ENCODE peak calls at places on chromosomes 3 and 15, in six cellular contexts. One of them, this sample, is unnamed.

GRCh38 chr3:178551916-178552321 is 15.7 kb downstream of the KCNMB2 start:
- DNase-seq in SK-N-SH: no peak
- DNase-seq in cardiac muscle cell: no peak
- DNase-seq in left ventricle myocardium inferior: no peak
- DNase-seq in fibroblast of mammary gland: peak; percentile 56
- DNase-seq in astrocyte of the spinal cord: peak; percentile 9
- DNase-seq in this sample: no peak

GRCh38 chr15:69853572-69853971 is 244.1 kb downstream of the TLE3 start:
- DNase-seq in SK-N-SH: no peak
- DNase-seq in cardiac muscle cell: peak; percentile 24
- DNase-seq in left ventricle myocardium inferior: no peak
- DNase-seq in fibroblast of mammary gland: peak; percentile 45
- DNase-seq in astrocyte of the spinal cord: peak; percentile 76
- DNase-seq in this sample: no peak

GRCh38 chr15:94177112-94177511 is 54.2 kb upstream of the MCTP2 start:
- DNase-seq in SK-N-SH: peak; percentile 30
- DNase-seq in cardiac muscle cell: no peak
- DNase-seq in left ventricle myocardium inferior: no peak
- DNase-seq in fibroblast of mammary gland: no peak
- DNase-seq in astrocyte of the spinal cord: peak; percentile 3
- DNase-seq in this sample: no peak

GRCh38 chr15:80906159-80906775 is 83.4 kb downstream of the MESD start:
- DNase-seq in SK-N-SH: no peak
- DNase-seq in cardiac muscle cell: peak; percentile 43
- DNase-seq in left ventricle myocardium inferior: no peak
- DNase-seq in fibroblast of mammary gland: peak; percentile 35
- DNase-seq in astrocyte of the spinal cord: peak; percentile 57
- DNase-seq in this sample: peak; percentile 25

GRCh38 chr15:52287114-52287513 is 8.5 kb downstream of the MYO5C start:
- DNase-seq in SK-N-SH: no peak
- DNase-seq in cardiac muscle cell: no peak
- DNase-seq in left ventricle myocardium inferior: no peak
- DNase-seq in fibroblast of mammary gland: no peak
- DNase-seq in astrocyte of the spinal cord: no peak
- DNase-seq in this sample: no peak

GRCh38 chr3:131072845-131073244 is 46.2 kb downstream of the NEK11 start:
- DNase-seq in SK-N-SH: no peak
- DNase-seq in cardiac muscle cell: no peak
- DNase-seq in left ventricle myocardium inferior: no peak
- DNase-seq in fibroblast of mammary gland: peak; percentile 72
- DNase-seq in astrocyte of the spinal cord: no peak
- DNase-seq in this sample: no peak

GRCh38 chr3:114860526-114860925 is 286.6 kb downstream of the ZBTB20 start:
- DNase-seq in SK-N-SH: no peak
- DNase-seq in cardiac muscle cell: no peak
- DNase-seq in left ventricle myocardium inferior: no peak
- DNase-seq in fibroblast of mammary gland: no peak
- DNase-seq in astrocyte of the spinal cord: no peak
- DNase-seq in this sample: no peak

GRCh38 chr15:70234256-70234965 is 136.7 kb upstream of the TLE3 start:
- DNase-seq in SK-N-SH: no peak
- DNase-seq in cardiac muscle cell: no peak
- DNase-seq in left ventricle myocardium inferior: no peak
- DNase-seq in fibroblast of mammary gland: peak; percentile 71
- DNase-seq in astrocyte of the spinal cord: peak; percentile 35
- DNase-seq in this sample: no peak

GRCh38 chr15:98967096-98967495 is 40.5 kb downstream of the PGPEP1L start:
- DNase-seq in SK-N-SH: no peak
- DNase-seq in cardiac muscle cell: no peak
- DNase-seq in left ventricle myocardium inferior: no peak
- DNase-seq in fibroblast of mammary gland: no peak
- DNase-seq in astrocyte of the spinal cord: no peak
- DNase-seq in this sample: no peak

GRCh38 chr3:59654953-59655430 is 605.2 kb upstream of the CFAP20DC start:
- DNase-seq in SK-N-SH: no peak
- DNase-seq in cardiac muscle cell: no peak
- DNase-seq in left ventricle myocardium inferior: no peak
- DNase-seq in fibroblast of mammary gland: no peak
- DNase-seq in astrocyte of the spinal cord: no peak
- DNase-seq in this sample: no peak

GRCh38 chr3:169966086-169966950 is at the start of gene SEC62:
- DNase-seq in SK-N-SH: peak; percentile 96
- DNase-seq in cardiac muscle cell: peak; percentile 97
- DNase-seq in left ventricle myocardium inferior: peak; percentile 95
- DNase-seq in fibroblast of mammary gland: peak; percentile 85
- DNase-seq in astrocyte of the spinal cord: peak; percentile 93
- DNase-seq in this sample: peak; percentile 94

GRCh38 chr15:37819191-37819590 is 115.2 kb upstream of the TMCO5A start:
- DNase-seq in SK-N-SH: no peak
- DNase-seq in cardiac muscle cell: no peak
- DNase-seq in left ventricle myocardium inferior: no peak
- DNase-seq in fibroblast of mammary gland: no peak
- DNase-seq in astrocyte of the spinal cord: peak; percentile 15
- DNase-seq in this sample: no peak

GRCh38 chr3:183862610-183863009 is 22.1 kb downstream of the PARL start:
- DNase-seq in SK-N-SH: no peak
- DNase-seq in cardiac muscle cell: no peak
- DNase-seq in left ventricle myocardium inferior: no peak
- DNase-seq in fibroblast of mammary gland: no peak
- DNase-seq in astrocyte of the spinal cord: no peak
- DNase-seq in this sample: no peak

GRCh38 chr3:177882124-177882648 is 654.0 kb upstream of the KCNMB2 start:
- DNase-seq in SK-N-SH: no peak
- DNase-seq in cardiac muscle cell: no peak
- DNase-seq in left ventricle myocardium inferior: no peak
- DNase-seq in fibroblast of mammary gland: no peak
- DNase-seq in astrocyte of the spinal cord: no peak
- DNase-seq in this sample: no peak

GRCh38 chr15:49589030-49589429 is 31.6 kb downstream of the FAM227B start:
- DNase-seq in SK-N-SH: no peak
- DNase-seq in cardiac muscle cell: no peak
- DNase-seq in left ventricle myocardium inferior: no peak
- DNase-seq in fibroblast of mammary gland: no peak
- DNase-seq in astrocyte of the spinal cord: no peak
- DNase-seq in this sample: no peak

GRCh38 chr15:90585863-90586262 is 56.1 kb downstream of the CRTC3 start:
- DNase-seq in SK-N-SH: no peak
- DNase-seq in cardiac muscle cell: no peak
- DNase-seq in left ventricle myocardium inferior: no peak
- DNase-seq in fibroblast of mammary gland: peak; percentile 80
- DNase-seq in astrocyte of the spinal cord: no peak
- DNase-seq in this sample: no peak

GRCh38 chr3:194723846-194724618 is 38.3 kb downstream of the FAM43A start:
- DNase-seq in SK-N-SH: no peak
- DNase-seq in cardiac muscle cell: no peak
- DNase-seq in left ventricle myocardium inferior: no peak
- DNase-seq in fibroblast of mammary gland: no peak
- DNase-seq in astrocyte of the spinal cord: no peak
- DNase-seq in this sample: no peak

GRCh38 chr15:68652141-68652540 is 73.3 kb downstream of the CORO2B start:
- DNase-seq in SK-N-SH: peak; percentile 41
- DNase-seq in cardiac muscle cell: no peak
- DNase-seq in left ventricle myocardium inferior: peak; percentile 57
- DNase-seq in fibroblast of mammary gland: no peak
- DNase-seq in astrocyte of the spinal cord: no peak
- DNase-seq in this sample: no peak

GRCh38 chr3:81307221-81307620 is 454.2 kb downstream of the GBE1 start:
- DNase-seq in SK-N-SH: no peak
- DNase-seq in cardiac muscle cell: no peak
- DNase-seq in left ventricle myocardium inferior: no peak
- DNase-seq in fibroblast of mammary gland: no peak
- DNase-seq in astrocyte of the spinal cord: no peak
- DNase-seq in this sample: no peak

GRCh38 chr3:177174607-177175006 is 22.7 kb downstream of the TBL1XR1 start:
- DNase-seq in SK-N-SH: no peak
- DNase-seq in cardiac muscle cell: no peak
- DNase-seq in left ventricle myocardium inferior: no peak
- DNase-seq in fibroblast of mammary gland: no peak
- DNase-seq in astrocyte of the spinal cord: no peak
- DNase-seq in this sample: no peak

GRCh38 chr15:48644498-48644826 is 1.0 kb downstream of the FBN1 start:
- DNase-seq in SK-N-SH: no peak
- DNase-seq in cardiac muscle cell: no peak
- DNase-seq in left ventricle myocardium inferior: peak; percentile 51
- DNase-seq in fibroblast of mammary gland: peak; percentile 44
- DNase-seq in astrocyte of the spinal cord: peak; percentile 47
- DNase-seq in this sample: no peak

GRCh38 chr3:177358085-177358967 is 161.0 kb upstream of the TBL1XR1 start:
- DNase-seq in SK-N-SH: peak; percentile 54
- DNase-seq in cardiac muscle cell: peak; percentile 68
- DNase-seq in left ventricle myocardium inferior: peak; percentile 71
- DNase-seq in fibroblast of mammary gland: peak; percentile 94
- DNase-seq in astrocyte of the spinal cord: peak; percentile 90
- DNase-seq in this sample: peak; percentile 26

GRCh38 chr3:13352621-13353131 is 67.4 kb downstream of the NUP210 start:
- DNase-seq in SK-N-SH: no peak
- DNase-seq in cardiac muscle cell: no peak
- DNase-seq in left ventricle myocardium inferior: no peak
- DNase-seq in fibroblast of mammary gland: peak; percentile 10
- DNase-seq in astrocyte of the spinal cord: no peak
- DNase-seq in this sample: no peak

GRCh38 chr3:187044206-187044605 is 95.1 kb downstream of the RPL39L start:
- DNase-seq in SK-N-SH: no peak
- DNase-seq in cardiac muscle cell: no peak
- DNase-seq in left ventricle myocardium inferior: peak; percentile 28
- DNase-seq in fibroblast of mammary gland: no peak
- DNase-seq in astrocyte of the spinal cord: peak; percentile 29
- DNase-seq in this sample: no peak

GRCh38 chr3:177525987-177526712 is 328.9 kb upstream of the TBL1XR1 start:
- DNase-seq in SK-N-SH: no peak
- DNase-seq in cardiac muscle cell: no peak
- DNase-seq in left ventricle myocardium inferior: no peak
- DNase-seq in fibroblast of mammary gland: no peak
- DNase-seq in astrocyte of the spinal cord: peak; percentile 93
- DNase-seq in this sample: no peak

GRCh38 chr3:70393881-70394612 is 81.6 kb upstream of the MDFIC2 start:
- DNase-seq in SK-N-SH: no peak
- DNase-seq in cardiac muscle cell: no peak
- DNase-seq in left ventricle myocardium inferior: no peak
- DNase-seq in fibroblast of mammary gland: no peak
- DNase-seq in astrocyte of the spinal cord: no peak
- DNase-seq in this sample: no peak

GRCh38 chr3:70387889-70388288 is 75.5 kb upstream of the MDFIC2 start:
- DNase-seq in SK-N-SH: no peak
- DNase-seq in cardiac muscle cell: no peak
- DNase-seq in left ventricle myocardium inferior: no peak
- DNase-seq in fibroblast of mammary gland: no peak
- DNase-seq in astrocyte of the spinal cord: no peak
- DNase-seq in this sample: no peak

GRCh38 chr3:70392227-70392626 is 79.8 kb upstream of the MDFIC2 start:
- DNase-seq in SK-N-SH: no peak
- DNase-seq in cardiac muscle cell: peak; percentile 7
- DNase-seq in left ventricle myocardium inferior: no peak
- DNase-seq in fibroblast of mammary gland: no peak
- DNase-seq in astrocyte of the spinal cord: no peak
- DNase-seq in this sample: no peak
- TF ChIP-seq CTCF in SK-N-SH: no peak
- TF ChIP-seq CTCF in cardiac muscle cell: no peak
- TF ChIP-seq CTCF in left ventricle myocardium inferior: no peak
- TF ChIP-seq CTCF in fibroblast of mammary gland: no peak
- TF ChIP-seq CTCF in astrocyte of the spinal cord: no peak
- TF ChIP-seq CTCF in this sample: no peak

GRCh38 chr3:67419779-67420178 is 234.6 kb downstream of the SUCLG2 start:
- DNase-seq in SK-N-SH: no peak
- DNase-seq in cardiac muscle cell: peak; percentile 3
- DNase-seq in left ventricle myocardium inferior: no peak
- DNase-seq in fibroblast of mammary gland: no peak
- DNase-seq in astrocyte of the spinal cord: no peak
- DNase-seq in this sample: no peak
- TF ChIP-seq CTCF in SK-N-SH: no peak
- TF ChIP-seq CTCF in cardiac muscle cell: no peak
- TF ChIP-seq CTCF in left ventricle myocardium inferior: no peak
- TF ChIP-seq CTCF in fibroblast of mammary gland: no peak
- TF ChIP-seq CTCF in astrocyte of the spinal cord: no peak
- TF ChIP-seq CTCF in this sample: no peak

GRCh38 chr3:10774825-10775224 is 41.2 kb upstream of the SLC6A11 start:
- DNase-seq in SK-N-SH: no peak
- DNase-seq in cardiac muscle cell: no peak
- DNase-seq in left ventricle myocardium inferior: no peak
- DNase-seq in fibroblast of mammary gland: no peak
- DNase-seq in astrocyte of the spinal cord: no peak
- DNase-seq in this sample: no peak
- TF ChIP-seq CTCF in SK-N-SH: no peak
- TF ChIP-seq CTCF in cardiac muscle cell: no peak
- TF ChIP-seq CTCF in left ventricle myocardium inferior: no peak
- TF ChIP-seq CTCF in fibroblast of mammary gland: no peak
- TF ChIP-seq CTCF in astrocyte of the spinal cord: no peak
- TF ChIP-seq CTCF in this sample: no peak

GRCh38 chr3:133464573-133464972 is 64.7 kb downstream of the BFSP2 start:
- DNase-seq in SK-N-SH: peak; percentile 41
- DNase-seq in cardiac muscle cell: no peak
- DNase-seq in left ventricle myocardium inferior: no peak
- DNase-seq in fibroblast of mammary gland: peak; percentile 44
- DNase-seq in astrocyte of the spinal cord: peak; percentile 61
- DNase-seq in this sample: no peak
- TF ChIP-seq CTCF in SK-N-SH: peak; percentile 59
- TF ChIP-seq CTCF in cardiac muscle cell: peak; percentile 54
- TF ChIP-seq CTCF in left ventricle myocardium inferior: peak; percentile 40
- TF ChIP-seq CTCF in fibroblast of mammary gland: peak; percentile 37
- TF ChIP-seq CTCF in astrocyte of the spinal cord: peak; percentile 47
- TF ChIP-seq CTCF in this sample: no peak

GRCh38 chr15:100572362-100572983 is 29.5 kb downstream of the LINS1 start:
- DNase-seq in SK-N-SH: no peak
- DNase-seq in cardiac muscle cell: no peak
- DNase-seq in left ventricle myocardium inferior: no peak
- DNase-seq in fibroblast of mammary gland: peak; percentile 35
- DNase-seq in astrocyte of the spinal cord: peak; percentile 31
- DNase-seq in this sample: no peak
- TF ChIP-seq CTCF in SK-N-SH: peak; percentile 67
- TF ChIP-seq CTCF in cardiac muscle cell: peak; percentile 42
- TF ChIP-seq CTCF in left ventricle myocardium inferior: peak; percentile 71
- TF ChIP-seq CTCF in fibroblast of mammary gland: peak; percentile 28
- TF ChIP-seq CTCF in astrocyte of the spinal cord: peak; percentile 25
- TF ChIP-seq CTCF in this sample: peak; percentile 45

GRCh38 chr15:95826831-95827230 is 503.7 kb upstream of the NR2F2 start:
- DNase-seq in SK-N-SH: no peak
- DNase-seq in cardiac muscle cell: no peak
- DNase-seq in left ventricle myocardium inferior: no peak
- DNase-seq in fibroblast of mammary gland: no peak
- DNase-seq in astrocyte of the spinal cord: no peak
- DNase-seq in this sample: no peak
- TF ChIP-seq CTCF in SK-N-SH: no peak
- TF ChIP-seq CTCF in cardiac muscle cell: no peak
- TF ChIP-seq CTCF in left ventricle myocardium inferior: no peak
- TF ChIP-seq CTCF in fibroblast of mammary gland: peak; percentile 15
- TF ChIP-seq CTCF in astrocyte of the spinal cord: peak; percentile 12
- TF ChIP-seq CTCF in this sample: no peak

This sample was measured in nephron progenitor cell.